ENCODE peak calls at places on chromosomes 2 and 18, in four cellular contexts. One of them, this sample, is unnamed.

GRCh38 chr2:2536416-2537056 is 205.5 kb upstream of the MYT1L start:
- DNase-seq in neural progenitor cell: no peak
- DNase-seq in lung: no peak
- DNase-seq in WERI-Rb-1: no peak
- DNase-seq in this sample: no peak

GRCh38 chr2:86556508-86556907 is 6.7 kb downstream of the CHMP3 start:
- DNase-seq in neural progenitor cell: no peak
- DNase-seq in lung: no peak
- DNase-seq in WERI-Rb-1: no peak
- DNase-seq in this sample: no peak

GRCh38 chr2:29106980-29107388 is 8.2 kb upstream of the CLIP4 start:
- DNase-seq in neural progenitor cell: peak
- DNase-seq in lung: no peak
- DNase-seq in WERI-Rb-1: no peak
- DNase-seq in this sample: no peak

GRCh38 chr18:50051288-50051687 is 143.7 kb downstream of the MYO5B start:
- DNase-seq in neural progenitor cell: peak
- DNase-seq in lung: no peak
- DNase-seq in WERI-Rb-1: peak
- DNase-seq in this sample: no peak

GRCh38 chr18:21110667-21111350 is 804 bp downstream of the ROCK1 start:
- DNase-seq in neural progenitor cell: no peak
- DNase-seq in lung: peak
- DNase-seq in WERI-Rb-1: peak
- DNase-seq in this sample: no peak

GRCh38 chr2:159202568-159203071 is 83.9 kb downstream of the WDSUB1 start:
- DNase-seq in neural progenitor cell: no peak
- DNase-seq in lung: peak
- DNase-seq in WERI-Rb-1: no peak
- DNase-seq in this sample: no peak

GRCh38 chr2:65291221-65292094 is 63.8 kb downstream of the ACTR2 start:
- DNase-seq in neural progenitor cell: no peak
- DNase-seq in lung: no peak
- DNase-seq in WERI-Rb-1: no peak
- DNase-seq in this sample: no peak

GRCh38 chr2:39665811-39666488 is at the start of gene TMEM178A:
- DNase-seq in neural progenitor cell: peak
- DNase-seq in lung: no peak
- DNase-seq in WERI-Rb-1: peak
- DNase-seq in this sample: peak

GRCh38 chr2:137846993-137847392 is 117.3 kb upstream of the HNMT start:
- DNase-seq in neural progenitor cell: no peak
- DNase-seq in lung: no peak
- DNase-seq in WERI-Rb-1: no peak
- DNase-seq in this sample: no peak

GRCh38 chr18:59446012-59446411 is 86.9 kb upstream of the LMAN1 start:
- DNase-seq in neural progenitor cell: peak
- DNase-seq in lung: no peak
- DNase-seq in WERI-Rb-1: no peak
- DNase-seq in this sample: no peak

GRCh38 chr18:52615943-52616342 is 275.9 kb downstream of the DCC start:
- DNase-seq in neural progenitor cell: no peak
- DNase-seq in lung: no peak
- DNase-seq in WERI-Rb-1: no peak
- DNase-seq in this sample: no peak

GRCh38 chr18:23703057-23703986 is 14.1 kb downstream of the LAMA3 start:
- DNase-seq in neural progenitor cell: peak
- DNase-seq in lung: no peak
- DNase-seq in WERI-Rb-1: peak
- DNase-seq in this sample: no peak
- TF ChIP-seq CTCF in neural progenitor cell: peak
- TF ChIP-seq CTCF in lung: peak
- TF ChIP-seq CTCF in WERI-Rb-1: peak
- TF ChIP-seq CTCF in this sample: peak

GRCh38 chr2:30194421-30194820 is 36.9 kb upstream of the LBH start:
- DNase-seq in neural progenitor cell: no peak
- DNase-seq in lung: no peak
- DNase-seq in WERI-Rb-1: peak
- DNase-seq in this sample: no peak

GRCh38 chr2:30200875-30201274 is 30.5 kb upstream of the LBH start:
- DNase-seq in neural progenitor cell: no peak
- DNase-seq in lung: no peak
- DNase-seq in WERI-Rb-1: no peak
- DNase-seq in this sample: no peak

GRCh38 chr2:30193104-30193681 is 38.1 kb upstream of the LBH start:
- DNase-seq in neural progenitor cell: no peak
- DNase-seq in lung: no peak
- DNase-seq in WERI-Rb-1: peak
- DNase-seq in this sample: no peak

GRCh38 chr2:30195011-30195410 is 36.3 kb upstream of the LBH start:
- DNase-seq in neural progenitor cell: no peak
- DNase-seq in lung: no peak
- DNase-seq in WERI-Rb-1: peak
- DNase-seq in this sample: no peak

GRCh38 chr2:30197570-30197969 is 33.8 kb upstream of the LBH start:
- DNase-seq in neural progenitor cell: peak
- DNase-seq in lung: no peak
- DNase-seq in WERI-Rb-1: peak
- DNase-seq in this sample: no peak
- TF ChIP-seq CTCF in neural progenitor cell: peak
- TF ChIP-seq CTCF in lung: no peak
- TF ChIP-seq CTCF in WERI-Rb-1: peak
- TF ChIP-seq CTCF in this sample: no peak

GRCh38 chr2:240786871-240787311 is 33.1 kb downstream of the KIF1A start:
- DNase-seq in neural progenitor cell: no peak
- DNase-seq in lung: no peak
- DNase-seq in WERI-Rb-1: no peak
- DNase-seq in this sample: no peak

GRCh38 chr2:240783819-240784621 is 36.0 kb downstream of the KIF1A start:
- DNase-seq in neural progenitor cell: no peak
- DNase-seq in lung: no peak
- DNase-seq in WERI-Rb-1: no peak
- DNase-seq in this sample: no peak

GRCh38 chr2:240784629-240785423 is 35.2 kb downstream of the KIF1A start:
- DNase-seq in neural progenitor cell: no peak
- DNase-seq in lung: no peak
- DNase-seq in WERI-Rb-1: no peak
- DNase-seq in this sample: no peak

GRCh38 chr2:240786355-240786841 is 33.6 kb downstream of the KIF1A start:
- DNase-seq in neural progenitor cell: no peak
- DNase-seq in lung: no peak
- DNase-seq in WERI-Rb-1: no peak
- DNase-seq in this sample: no peak

DNA sequence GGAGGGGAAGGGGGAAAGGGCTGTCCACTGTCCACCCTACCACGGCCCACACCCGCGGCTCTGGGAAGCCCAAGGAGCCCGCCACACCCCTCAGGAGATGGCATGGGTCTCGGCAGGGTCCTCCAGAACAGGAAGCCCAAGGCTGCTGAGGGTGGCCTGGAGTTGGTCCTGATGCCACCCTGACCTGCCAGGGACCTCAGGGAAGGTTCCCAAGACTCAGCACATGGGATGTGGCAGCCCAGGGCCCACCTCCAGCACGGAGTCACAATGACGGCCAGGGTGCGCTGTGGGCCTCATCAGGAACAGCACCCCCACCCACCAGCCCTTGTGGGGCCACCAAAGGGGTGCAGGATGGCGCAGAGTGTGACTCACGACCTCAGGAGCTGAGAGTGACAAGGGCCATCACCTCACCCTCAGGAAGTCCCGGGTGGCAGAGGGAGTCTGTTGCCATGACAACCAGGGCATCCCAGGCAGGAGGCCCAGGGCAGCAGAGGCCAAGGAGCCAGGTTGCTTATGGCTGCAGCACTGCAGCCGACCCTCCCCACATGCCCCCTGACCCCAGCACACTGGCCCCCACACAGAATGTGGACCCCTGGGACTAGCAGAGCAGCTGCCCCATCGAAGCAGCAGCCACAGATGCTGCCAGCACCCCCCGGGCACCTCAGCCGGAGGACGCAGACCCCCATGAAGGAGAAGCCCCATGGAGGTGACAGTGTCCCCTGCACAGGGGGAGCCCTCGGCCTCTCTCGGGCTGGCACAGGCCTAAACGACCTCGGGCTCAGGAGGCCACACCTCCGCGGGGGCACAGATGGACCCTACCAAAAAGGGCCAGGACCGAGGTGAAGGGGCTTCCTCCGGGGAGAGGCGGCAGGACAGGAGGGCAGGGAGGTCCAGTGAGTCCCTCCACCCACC is 34.3 kb downstream of the KIF1A start:
- DNase-seq in neural progenitor cell: no peak
- DNase-seq in lung: no peak
- DNase-seq in WERI-Rb-1: no peak
- DNase-seq in this sample: no peak
- TF ChIP-seq CTCF in neural progenitor cell: no peak
- TF ChIP-seq CTCF in lung: no peak
- TF ChIP-seq CTCF in WERI-Rb-1: no peak
- TF ChIP-seq CTCF in this sample: no peak

DNA sequence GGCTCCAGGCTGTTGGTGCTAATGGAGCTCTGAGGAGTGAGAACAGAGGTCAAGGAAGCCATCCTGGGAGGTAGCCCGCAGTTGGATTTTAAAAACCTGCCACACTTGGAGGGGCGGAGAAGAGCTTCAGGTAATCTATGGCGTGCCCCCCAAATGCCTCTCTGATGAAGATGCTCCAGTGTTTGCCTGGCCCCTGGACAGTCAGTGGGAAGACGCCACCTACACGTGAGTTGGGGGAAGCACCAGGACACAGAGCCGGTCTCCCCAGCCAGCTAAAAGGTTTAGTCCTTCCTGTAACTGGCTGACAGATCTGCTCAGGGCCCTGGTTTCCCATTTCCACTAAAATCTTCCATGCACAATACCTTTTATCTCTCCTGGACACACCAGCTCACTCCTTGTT is 225.0 kb downstream of the TTC32 start:
- DNase-seq in neural progenitor cell: peak
- DNase-seq in lung: no peak
- DNase-seq in WERI-Rb-1: peak
- DNase-seq in this sample: no peak
- TF ChIP-seq CTCF in neural progenitor cell: peak
- TF ChIP-seq CTCF in lung: no peak
- TF ChIP-seq CTCF in WERI-Rb-1: peak
- TF ChIP-seq CTCF in this sample: no peak

GRCh38 chr2:235087812-235088607 is 136.2 kb downstream of the SH3BP4 start:
- DNase-seq in neural progenitor cell: peak
- DNase-seq in lung: no peak
- DNase-seq in WERI-Rb-1: no peak
- DNase-seq in this sample: peak
- TF ChIP-seq CTCF in neural progenitor cell: no peak
- TF ChIP-seq CTCF in lung: no peak
- TF ChIP-seq CTCF in WERI-Rb-1: no peak
- TF ChIP-seq CTCF in this sample: no peak

GRCh38 chr2:196431957-196432356 is 207.6 kb upstream of the CCDC150 start:
- DNase-seq in neural progenitor cell: peak
- DNase-seq in lung: no peak
- DNase-seq in WERI-Rb-1: no peak
- DNase-seq in this sample: peak
- TF ChIP-seq CTCF in neural progenitor cell: peak
- TF ChIP-seq CTCF in lung: no peak
- TF ChIP-seq CTCF in WERI-Rb-1: peak
- TF ChIP-seq CTCF in this sample: peak

DNA sequence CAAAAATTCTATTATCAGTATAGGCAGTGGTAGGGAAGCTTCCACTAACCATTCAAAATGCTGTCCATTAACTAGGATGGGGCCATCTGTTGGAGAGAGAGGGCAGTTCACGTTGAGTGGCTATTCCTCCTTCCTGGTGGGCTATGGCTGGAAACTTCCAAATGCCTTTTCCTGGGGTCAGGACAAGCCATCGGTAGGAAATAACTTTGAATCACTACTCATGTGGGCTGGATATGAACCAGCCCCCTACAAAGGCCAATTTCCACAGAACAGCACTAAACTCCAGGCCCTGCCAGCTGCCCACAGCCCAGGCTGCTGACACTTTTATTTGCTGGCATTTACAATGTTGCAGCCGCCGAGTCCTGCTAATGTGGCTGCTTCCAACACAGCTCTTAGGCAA is 156.1 kb upstream of the HNRNPA3 start:
- DNase-seq in neural progenitor cell: peak
- DNase-seq in lung: no peak
- DNase-seq in WERI-Rb-1: peak
- DNase-seq in this sample: no peak
- TF ChIP-seq CTCF in neural progenitor cell: peak
- TF ChIP-seq CTCF in lung: no peak
- TF ChIP-seq CTCF in WERI-Rb-1: peak
- TF ChIP-seq CTCF in this sample: peak

This sample was measured in neural crest cell.